ENCODE peak calls at places on chromosomes 12 and 14, in ten cellular contexts. X, L, U, H, F, V, M, R, Y and B are unnamed samples.

GRCh38 chr12:45304514-45305178 is 88.8 kb downstream of the ANO6 start:
- DNase-seq in R (no peak), M (no peak), H (no peak), F (no peak), V (no peak), Y (no peak), L (no peak), U (no peak), X (no peak), B (no peak)

GRCh38 chr14:96852823-96853422 is 55.7 kb downstream of the VRK1 start:
- DNase-seq in F (no peak), V (no peak), X (peak; percentile 64), U (peak; percentile 22), M (no peak), L (no peak), R (no peak), Y (no peak), H (no peak), B (no peak)

GRCh38 chr14:98633380-98633779 is 638.6 kb downstream of the BCL11B start:
- DNase-seq in L (no peak), X (peak; percentile 1), R (no peak), H (no peak), Y (no peak), U (no peak), V (no peak), M (peak; percentile 13), F (no peak), B (no peak)

GRCh38 chr12:12405882-12406281 is 49.0 kb downstream of the BORCS5 start:
- DNase-seq in F (peak; percentile 27), U (no peak), X (no peak), V (no peak), R (peak; percentile 28), M (peak; percentile 87), Y (peak; percentile 63), H (no peak), L (no peak), B (no peak)

GRCh38 chr14:81453166-81453766 is 53.1 kb upstream of the STON2 start:
- DNase-seq in Y (peak; percentile 52), H (no peak), X (peak; percentile 67), L (no peak), U (peak; percentile 37), R (no peak), F (no peak), V (peak; percentile 55), M (peak; percentile 66), B (peak; percentile 23)

GRCh38 chr14:66624319-66624937 is 116.5 kb downstream of the GPHN start:
- DNase-seq in R (peak; percentile 24), U (peak; percentile 59), H (no peak), M (peak; percentile 65), X (peak; percentile 72), V (peak; percentile 31), F (peak; percentile 36), L (no peak), Y (peak; percentile 55), B (peak; percentile 16)

GRCh38 chr14:77119852-77120251 is 21.7 kb downstream of the ZDHHC22 start:
- DNase-seq in H (peak; percentile 9), Y (no peak), X (no peak), M (no peak), L (no peak), U (no peak), V (no peak), F (no peak), R (no peak), B (no peak)

GRCh38 chr12:27554003-27554402 is 30.0 kb downstream of the PPFIBP1 start:
- DNase-seq in H (no peak), V (no peak), U (no peak), L (no peak), M (no peak), X (no peak), F (no peak), R (no peak), Y (no peak), B (no peak)

GRCh38 chr14:30708157-30708556 is 86.0 kb downstream of the SCFD1 start:
- DNase-seq in Y (no peak), X (no peak), U (no peak), R (no peak), M (no peak), F (no peak), L (no peak), V (no peak), H (no peak), B (no peak)

GRCh38 chr12:990308-990648 is 745 bp upstream of the ERC1 start:
- DNase-seq in X (no peak), F (peak; percentile 71), L (peak; percentile 83), M (peak; percentile 71), V (peak; percentile 68), H (no peak), U (peak; percentile 36), Y (peak; percentile 63), R (peak; percentile 64), B (no peak)

GRCh38 chr14:68230941-68231717 is 411.6 kb downstream of the RAD51B start:
- DNase-seq in V (no peak), M (peak; percentile 54), U (no peak), Y (no peak), F (no peak), R (no peak), L (no peak), X (peak; percentile 73), H (no peak), B (no peak)

GRCh38 chr12:65778268-65779090 is 45.8 kb upstream of the HMGA2 start:
- DNase-seq in M (no peak), U (peak; percentile 55), H (no peak), L (no peak), F (no peak), X (peak; percentile 56), Y (no peak), R (no peak), V (no peak), B (no peak)

DNA sequence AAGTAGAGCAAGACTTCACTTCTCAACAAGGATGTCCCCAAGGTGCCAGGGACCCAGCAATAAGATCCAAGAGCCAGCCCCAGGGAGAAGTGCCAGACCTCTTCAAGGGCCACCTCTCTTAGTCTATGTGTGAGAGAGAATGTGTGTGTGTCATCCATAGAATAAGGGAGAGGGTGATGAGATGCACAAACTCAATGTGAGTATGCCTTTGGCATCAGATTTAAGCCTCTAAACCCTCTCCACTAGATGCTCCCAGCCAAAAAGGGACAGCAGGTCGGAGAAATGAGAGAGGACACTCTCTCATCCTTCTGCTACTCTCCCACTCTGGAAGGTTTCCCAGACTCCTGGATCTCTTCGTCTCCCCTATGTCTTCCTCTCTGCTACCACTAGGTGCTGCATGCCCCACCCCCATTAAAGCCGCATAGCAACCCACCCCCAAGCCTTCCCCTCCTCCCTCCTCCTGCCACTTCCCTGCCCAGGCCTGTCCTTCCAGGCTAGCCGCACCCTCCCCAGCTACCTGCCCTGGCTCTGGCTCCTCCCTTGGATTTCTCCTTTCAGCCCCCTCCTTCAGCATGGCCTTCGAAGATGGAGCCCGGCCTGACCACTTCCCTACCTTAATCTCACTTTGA is 7.6 kb downstream of the RARG start:
- DNase-seq in H (peak; percentile 68), R (no peak), L (no peak), F (no peak), U (peak; percentile 79), M (no peak), X (no peak), Y (peak; percentile 76), V (no peak), B (no peak)
- TF ChIP-seq CTCF in H (no peak), R (peak; percentile 18), L (peak; percentile 21), F (no peak), U (peak; percentile 44), M (no peak), X (peak; percentile 26), Y (peak; percentile 45), V (no peak), B (peak; percentile 48)

DNA sequence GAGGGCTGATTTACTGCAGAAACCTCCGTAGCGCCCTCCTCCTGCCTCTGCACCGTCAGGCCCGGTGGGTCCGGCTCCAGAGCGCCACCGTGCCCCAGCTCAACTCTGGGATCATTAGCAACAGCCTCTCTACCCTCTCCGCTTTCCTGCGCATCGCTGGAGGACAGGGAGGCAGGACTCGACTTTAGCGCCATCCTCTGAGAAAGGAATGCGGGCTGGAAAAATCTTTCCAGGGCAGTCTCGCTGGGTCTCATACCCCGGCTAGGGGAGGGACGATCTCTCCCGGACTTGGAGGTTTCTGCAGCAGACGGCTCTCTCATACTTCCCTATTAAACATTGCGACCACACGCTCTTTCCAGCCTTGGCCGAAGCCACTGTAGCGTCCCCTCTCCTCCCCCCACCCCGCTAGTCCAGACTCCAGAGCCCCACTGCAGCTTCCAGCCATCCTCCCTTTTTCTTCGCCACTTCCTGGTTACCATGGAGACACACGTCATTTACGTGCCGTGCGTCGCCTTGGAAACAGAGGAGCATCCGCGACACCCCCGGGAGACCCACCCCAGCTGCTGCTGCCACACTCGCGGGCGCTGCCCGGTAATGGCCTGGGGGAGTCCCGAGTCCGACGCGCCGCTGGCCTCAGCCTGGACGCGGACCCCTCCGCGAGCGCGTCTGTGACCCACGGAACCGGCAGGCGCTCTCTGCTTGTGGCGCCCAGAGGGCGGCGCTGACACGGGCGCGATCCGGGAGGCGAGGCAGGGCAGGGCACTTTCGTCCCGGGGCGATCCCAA is at the start of gene CCDC184:
- DNase-seq in L (no peak), V (peak; percentile 78), F (peak; percentile 62), R (peak; percentile 59), X (peak; percentile 80), U (peak; percentile 34), Y (peak; percentile 74), M (peak; percentile 38), H (peak; percentile 81), B (peak; percentile 24)
- TF ChIP-seq CTCF in L (peak; percentile 45), V (peak; percentile 48), F (peak; percentile 47), R (peak; percentile 50), X (peak; percentile 40), U (peak; percentile 4), Y (peak; percentile 56), M (no peak), H (no peak), B (peak; percentile 31)

DNA sequence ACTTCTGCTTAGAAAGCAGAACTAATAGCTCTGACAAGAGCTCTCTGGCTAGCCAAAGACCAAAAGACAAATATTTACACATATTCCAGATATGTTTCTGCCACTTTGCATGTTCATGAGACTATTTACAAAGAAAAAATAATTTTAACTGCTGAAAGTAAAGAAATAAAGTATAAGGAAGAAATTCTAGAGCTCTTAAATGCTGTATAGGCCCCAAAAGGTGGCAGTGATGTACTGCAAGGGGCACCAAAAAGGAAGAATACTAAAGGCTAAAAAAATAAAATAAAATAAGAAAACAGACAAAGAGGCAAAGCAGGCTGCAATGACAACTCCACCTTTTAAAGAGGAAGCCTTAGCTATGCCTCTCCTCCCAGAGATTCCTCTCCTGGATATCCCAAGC is 23.0 kb downstream of the KLRK1 start:
- DNase-seq in L (no peak), V (no peak), F (no peak), R (no peak), U (no peak), H (no peak), M (no peak), X (peak; percentile 61), Y (no peak), B (no peak)
- TF ChIP-seq CTCF in L (no peak), V (no peak), F (no peak), R (no peak), U (no peak), H (no peak), M (peak; percentile 45), X (peak; percentile 36), Y (no peak), B (peak; percentile 42)

DNA sequence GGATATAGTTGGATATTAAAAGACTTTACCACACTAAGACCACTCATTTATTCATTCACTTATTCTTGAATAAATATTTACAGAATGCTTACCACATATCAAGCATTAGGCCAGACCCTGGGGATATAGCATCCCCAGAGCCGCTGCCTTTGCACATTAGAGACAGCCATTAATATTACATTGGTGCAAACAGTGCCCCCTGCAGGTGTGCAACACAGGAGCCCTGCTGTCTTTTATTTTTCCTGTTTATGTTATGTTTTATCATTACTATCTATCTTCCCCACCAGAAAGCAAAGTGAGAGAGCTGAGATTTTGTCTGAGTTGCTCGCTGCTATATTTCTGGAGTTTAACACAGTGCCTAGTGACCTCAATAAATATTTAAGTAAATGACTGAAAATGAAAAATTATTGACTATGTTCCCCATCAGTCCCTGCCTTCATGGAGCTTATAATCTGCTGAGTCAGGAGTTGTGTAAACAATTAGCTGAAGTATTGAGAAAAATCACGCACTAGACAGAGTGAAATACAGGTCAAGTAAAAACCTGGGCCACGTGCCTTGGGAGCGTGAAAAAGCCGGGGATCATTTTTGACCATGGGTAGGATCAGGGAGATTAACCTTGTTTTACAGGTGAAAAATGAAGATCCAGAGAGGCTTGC is 301.6 kb downstream of the PCNX1 start:
- DNase-seq in V (no peak), X (no peak), L (no peak), H (no peak), R (no peak), Y (no peak), F (no peak), U (no peak), M (no peak), B (no peak)
- TF ChIP-seq CTCF in V (no peak), X (no peak), L (no peak), H (no peak), R (no peak), Y (no peak), F (no peak), U (no peak), M (no peak), B (no peak)